ENCODE peak calls at places on chromosomes 6 and 20, in seven cellular contexts. Q is NCI-H2081; K is RWPE1; H is choroid plexus epithelial cell; E is AG04450; I is fibroblast of lung; M is activated CD4-positive, CD25-positive, alpha-beta regulatory T cell. S is an unnamed sample.
A peak's percentile ranks its signal among the peaks of the same experiment; 100 is the strongest.

GRCh38 chr6:97282238-97282725 is 734 bp downstream of the MMS22L start:
- DNase-seq in Q (no peak), K (peak; percentile 35), H (peak; percentile 26), E (no peak), I (peak; percentile 11), M (no peak), S (no peak)

GRCh38 chr6:82143041-82143481 is 104.5 kb downstream of the IBTK start:
- DNase-seq in Q (no peak), K (no peak), H (no peak), E (no peak), I (peak; percentile 26), M (no peak), S (peak; percentile 96)

GRCh38 chr6:151914475-151914874 is 107.0 kb downstream of the ESR1 start:
- DNase-seq in Q (no peak), K (peak; percentile 22), H (peak; percentile 64), E (no peak), I (peak; percentile 10), M (no peak), S (peak; percentile 44)

GRCh38 chr6:36118550-36119107 is 11.7 kb upstream of the MAPK13 start:
- DNase-seq in Q (no peak), K (no peak), H (no peak), E (no peak), I (peak; percentile 10), M (peak; percentile 50), S (no peak)

GRCh38 chr6:42118162-42119001 is 24.0 kb downstream of the C6orf132 start:
- DNase-seq in Q (no peak), K (peak; percentile 68), H (no peak), E (no peak), I (peak; percentile 36), M (no peak), S (peak; percentile 58)

GRCh38 chr20:51014797-51015722 is 7.8 kb downstream of the KCNG1 start:
- DNase-seq in Q (peak; percentile 54), K (peak; percentile 91), H (peak; percentile 77), E (no peak), I (peak; percentile 49), M (no peak), S (peak; percentile 42)

GRCh38 chr20:32743237-32744112 is at the start of gene COMMD7:
- DNase-seq in Q (peak; percentile 50), K (no peak), H (peak; percentile 57), E (no peak), I (peak; percentile 54), M (peak; percentile 36), S (peak; percentile 63)

GRCh38 chr20:54320148-54320607 is 112.3 kb downstream of the PFDN4 start:
- DNase-seq in Q (no peak), K (no peak), H (peak; percentile 14), E (no peak), I (peak; percentile 25), M (no peak), S (no peak)

GRCh38 chr6:73739097-73739496 is 43.1 kb downstream of the CD109 start:
- DNase-seq in Q (peak; percentile 53), K (peak; percentile 26), H (peak; percentile 89), E (peak; percentile 54), I (peak; percentile 57), M (no peak), S (peak; percentile 61)

GRCh38 chr6:155377061-155377460 is 62.8 kb upstream of the TFB1M start:
- DNase-seq in Q (no peak), K (peak; percentile 31), H (peak; percentile 80), E (peak; percentile 77), I (peak; percentile 97), M (no peak), S (peak; percentile 52)